ENCODE peak calls at places on chromosomes 7 and 10, in four cellular contexts. S is breast epithelium, Q is ovary, E is uterus. I is an unnamed sample. For H3K4me1, the result is how much of the 10 kb centered on the place peaks cover.

GRCh38 chr7:157619753-157620525 is 283.1 kb downstream of the DNAJB6 start:
- DNase-seq in S (peak), E (no peak), Q (no peak), I (peak)

GRCh38 chr7:15780271-15780670 is 93.8 kb upstream of the MEOX2 start:
- DNase-seq in E (no peak), S (no peak), Q (no peak), I (no peak)

GRCh38 chr10:126842836-126843235 is 62.4 kb upstream of the DOCK1 start:
- DNase-seq in S (no peak), E (no peak), Q (no peak), I (no peak)

GRCh38 chr7:152966189-152966588 is 206.6 kb downstream of the ACTR3B start:
- DNase-seq in Q (no peak), S (no peak), E (no peak), I (no peak)

GRCh38 chr7:17013204-17013603 is 131.4 kb upstream of the AGR3 start:
- DNase-seq in S (no peak), Q (no peak), E (no peak), I (no peak)

GRCh38 chr10:121337356-121337936 is 260.8 kb downstream of the FGFR2 start:
- DNase-seq in S (no peak), Q (no peak), E (no peak), I (no peak)

GRCh38 chr7:152923711-152924110 is 164.2 kb downstream of the ACTR3B start:
- DNase-seq in E (no peak), Q (no peak), S (no peak), I (no peak)

GRCh38 chr7:101707587-101707986 is 78.5 kb upstream of the MYL10 start:
- DNase-seq in S (no peak), E (no peak), Q (no peak), I (no peak)

GRCh38 chr10:63700209-63700934 is 179.2 kb downstream of the REEP3 start:
- DNase-seq in Q (no peak), S (no peak), E (peak), I (peak)

GRCh38 chr7:29806793-29807178 is 478 bp downstream of the WIPF3 start:
- DNase-seq in Q (no peak), E (no peak), S (no peak), I (no peak)

GRCh38 chr7:153910604-153911003 is 141.6 kb upstream of the DPP6 start:
- DNase-seq in Q (no peak), S (no peak), E (no peak), I (no peak)

GRCh38 chr10:35331894-35332640 is 4.2 kb upstream of the CCNY start:
- DNase-seq in Q (no peak), E (no peak), S (no peak), I (peak)

GRCh38 chr7:38318803-38319416 is 45.5 kb upstream of the TARP start:
- DNase-seq in E (no peak), S (no peak), Q (no peak), I (peak)

GRCh38 chr10:19922236-19922963 is 106.2 kb downstream of the PLXDC2 start:
- DNase-seq in E (peak), Q (no peak), S (no peak), I (peak)

GRCh38 chr7:110507832-110508231 is 583.1 kb upstream of the LRRN3 start:
- DNase-seq in E (no peak), S (no peak), Q (no peak), I (no peak)

GRCh38 chr7:133252858-133253521 is at the start of gene EXOC4:
- DNase-seq in Q (peak), E (peak), S (peak), I (peak)

GRCh38 chr10:50400694-50401093 is 149.4 kb upstream of the ASAH2 start:
- DNase-seq in Q (no peak), S (no peak), E (no peak), I (peak)

GRCh38 chr10:50398383-50398782 is 147.1 kb upstream of the ASAH2 start:
- DNase-seq in Q (no peak), E (no peak), S (no peak), I (no peak)

GRCh38 chr10:50396491-50397311 is 145.4 kb upstream of the ASAH2 start:
- DNase-seq in S (no peak), Q (no peak), E (no peak), I (no peak)

GRCh38 chr10:50397312-50398140 is 146.2 kb upstream of the ASAH2 start:
- DNase-seq in Q (no peak), S (no peak), E (no peak), I (no peak)

DNA sequence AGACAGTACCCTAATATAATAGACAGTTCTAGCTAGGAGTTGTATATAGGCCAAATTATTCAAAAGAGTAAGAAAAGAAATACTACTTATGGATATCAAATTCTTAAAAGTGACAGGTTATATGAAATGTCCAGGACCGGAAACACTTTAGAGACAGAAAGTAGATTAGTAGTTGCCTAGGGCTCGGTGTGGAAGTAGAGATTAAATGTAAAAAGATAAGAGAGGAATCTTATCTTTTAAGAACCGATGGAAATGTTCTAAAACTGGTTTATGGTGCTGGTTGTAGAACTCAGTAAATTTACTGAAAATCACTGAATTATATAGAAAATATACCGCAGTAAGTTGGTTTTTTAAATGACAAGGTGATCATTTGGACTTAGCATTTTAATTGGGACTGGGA is 147.5 kb upstream of the ASAH2 start:
- DNase-seq in S (no peak), E (no peak), Q (no peak), I (no peak)
- H3K4me1 ChIP-seq in S (under half), E (under half), Q (under half), I (half or more)

GRCh38 chr10:49441488-49442476 is 45.9 kb upstream of the DRGX start:
- DNase-seq in E (no peak), S (no peak), Q (no peak), I (no peak)
- H3K4me3 ChIP-seq in E (no peak), S (no peak), Q (no peak), I (no peak)

GRCh38 chr10:17229016-17229716 is 1.1 kb downstream of the VIM start:
- DNase-seq in S (peak), Q (peak), E (peak), I (peak)
- TF ChIP-seq POLR2A in S (no peak), Q (peak), E (peak), I (peak)

DNA sequence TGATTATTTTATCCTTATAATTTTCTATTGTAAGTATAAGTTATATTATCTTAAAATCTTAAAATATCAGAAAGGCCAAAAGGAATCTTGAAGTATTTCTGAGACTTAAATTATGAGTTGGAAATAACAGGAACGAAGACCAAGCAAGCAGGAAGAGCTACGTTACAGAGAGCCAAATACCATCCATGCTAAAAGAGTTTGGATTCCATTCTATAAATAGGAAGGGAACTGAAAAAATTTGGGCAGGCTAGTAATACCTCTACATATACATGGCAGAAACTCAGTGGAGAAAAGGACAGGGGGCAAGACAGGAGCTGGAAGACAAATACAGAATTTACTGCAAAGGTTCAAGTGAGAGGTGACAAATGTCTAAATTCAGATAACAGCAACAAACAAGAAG is 16.7 kb downstream of the ITGB1 start:
- DNase-seq in E (no peak), S (no peak), Q (no peak), I (no peak)
- H3K4me1 ChIP-seq in E (under half), S (under half), Q (under half), I (half or more)

DNA sequence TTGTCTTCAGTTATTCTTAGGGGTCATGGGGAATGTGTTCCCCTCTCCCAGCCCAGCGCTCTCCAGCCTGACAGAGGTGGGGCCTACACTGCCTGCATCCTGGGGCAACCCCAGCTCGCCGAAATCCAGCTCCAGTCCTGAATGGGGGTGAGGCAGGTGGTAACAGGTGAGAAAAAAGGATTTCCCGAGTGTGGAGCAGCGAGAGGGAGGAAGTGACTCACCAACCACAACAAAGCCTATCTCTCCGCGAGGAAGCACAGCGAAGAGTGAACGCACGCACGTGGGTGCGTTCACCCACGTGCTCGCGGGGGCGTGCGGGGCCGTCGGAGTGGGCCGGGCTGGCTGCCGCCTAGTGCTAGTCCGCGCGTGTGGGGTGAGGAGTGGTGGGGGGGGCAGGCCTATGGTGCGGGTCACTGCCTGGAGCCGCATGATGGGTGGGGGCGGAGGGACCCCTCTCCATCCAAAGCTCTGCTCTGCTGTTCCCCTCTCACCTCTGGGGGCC is 855 bp upstream of the PALD1 start:
- DNase-seq in Q (peak), E (peak), S (no peak), I (no peak)
- H3K4me3 ChIP-seq in Q (peak), E (peak), S (peak), I (no peak)

GRCh38 chr7:74190259-74190658 is 16.1 kb downstream of the EIF4H start:
- DNase-seq in S (no peak), E (no peak), Q (no peak), I (no peak)

GRCh38 chr7:74194686-74195085 is 15.1 kb upstream of the LAT2 start:
- DNase-seq in Q (no peak), E (no peak), S (no peak), I (no peak)

GRCh38 chr7:74193054-74193453 is 16.8 kb upstream of the LAT2 start:
- DNase-seq in E (no peak), S (no peak), Q (no peak), I (peak)

GRCh38 chr7:74191231-74191630 is 17.1 kb downstream of the EIF4H start:
- DNase-seq in S (no peak), Q (no peak), E (no peak), I (no peak)

DNA sequence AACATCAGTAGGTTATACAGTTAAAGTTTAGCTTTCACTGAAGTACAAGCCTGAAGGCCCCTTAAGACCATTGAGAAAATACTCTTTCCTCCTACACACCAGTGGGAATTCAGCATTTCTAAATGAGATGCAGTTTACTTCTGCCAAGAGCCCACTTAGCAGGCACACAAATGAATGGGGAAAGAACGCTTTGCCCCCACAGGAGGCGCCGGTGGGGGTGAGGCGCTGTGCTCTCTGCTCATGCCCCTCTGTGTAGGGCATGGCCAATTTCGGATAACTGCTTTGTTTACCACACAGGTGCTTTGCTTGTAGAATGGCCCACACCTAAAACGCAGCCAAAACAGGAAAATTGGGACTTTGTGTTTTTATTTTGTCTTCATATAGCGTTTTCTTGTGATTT is 15.9 kb upstream of the LAT2 start:
- DNase-seq in S (no peak), Q (no peak), E (no peak), I (no peak)
- TF ChIP-seq POLR2A in S (no peak), Q (no peak), E (no peak), I (no peak)

GRCh38 chr7:155804897-155805825 is 7.1 kb downstream of the SHH start:
- DNase-seq in E (no peak), S (no peak), Q (peak), I (no peak)
- H3K4me1 ChIP-seq in E (under half), S (under half), Q (under half), I (under half)

DNA sequence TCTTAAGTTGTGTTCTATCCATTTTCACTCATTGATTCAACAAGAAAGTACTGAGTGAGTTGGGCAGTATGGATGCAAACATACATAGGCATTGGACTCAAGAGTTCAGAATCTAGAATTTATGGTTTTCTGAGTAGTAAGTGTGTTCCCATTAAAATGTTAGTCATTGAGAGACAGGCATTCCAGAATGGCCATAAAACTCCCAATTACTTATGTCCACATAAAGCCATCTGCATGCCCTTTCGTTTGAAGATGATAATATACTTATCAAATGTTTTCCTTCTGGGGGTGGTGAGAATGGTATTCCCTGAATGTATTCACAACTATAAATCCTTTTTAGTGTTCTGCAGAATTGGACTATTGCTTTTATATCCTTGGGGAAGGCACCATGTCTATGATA is 131.6 kb downstream of the CD36 start:
- DNase-seq in S (no peak), Q (no peak), E (no peak), I (no peak)
- H3K4me3 ChIP-seq in S (no peak), Q (no peak), E (no peak), I (no peak)

DNA sequence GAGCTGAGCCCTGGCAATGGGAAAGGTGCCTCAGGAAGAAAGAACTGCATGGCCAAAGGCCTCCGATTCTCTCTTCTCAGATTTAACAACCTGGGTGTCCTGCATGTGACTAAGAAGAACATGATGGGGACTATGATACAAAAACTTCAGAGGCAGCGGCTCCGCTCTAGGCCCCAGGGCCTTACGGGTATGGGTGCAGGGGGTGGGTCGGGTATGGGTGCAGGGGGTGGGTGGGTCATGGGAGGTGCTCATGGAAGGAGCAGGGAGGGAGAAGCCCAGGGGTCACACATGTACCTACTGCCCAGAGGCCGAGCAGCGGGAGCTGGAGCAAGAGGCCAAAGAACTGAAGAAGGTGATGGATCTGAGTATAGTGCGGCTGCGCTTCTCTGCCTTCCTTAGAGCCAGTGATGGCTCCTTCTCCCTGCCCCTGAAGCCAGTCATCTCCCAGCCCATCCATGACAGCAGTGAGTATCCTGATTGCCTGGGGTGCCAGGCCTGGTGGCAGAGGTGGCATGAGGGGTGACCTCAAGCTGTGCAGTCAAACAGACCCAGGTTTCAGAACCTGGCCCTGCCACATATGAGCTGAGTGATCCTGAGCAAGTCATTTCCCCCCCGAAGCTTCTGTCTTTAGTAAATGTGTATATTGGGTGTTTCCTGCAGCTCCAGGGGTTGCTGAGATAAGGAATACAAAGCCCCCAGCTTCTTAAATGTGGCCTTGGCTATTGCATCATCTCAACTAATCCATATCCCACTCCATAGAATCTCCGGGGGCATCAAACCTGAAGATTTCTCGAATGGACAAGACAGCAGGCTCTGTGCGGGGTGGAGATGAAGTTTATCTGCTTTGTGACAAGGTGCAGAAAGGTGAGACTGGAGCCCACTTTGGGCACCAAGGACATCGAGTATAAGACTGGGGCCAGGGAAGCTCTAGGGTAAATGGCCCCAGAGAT is 2.0 kb downstream of the NFKB2 start:
- DNase-seq in E (no peak), Q (no peak), S (no peak), I (no peak)
- TF ChIP-seq POLR2A in E (no peak), Q (no peak), S (no peak), I (no peak)

DNA sequence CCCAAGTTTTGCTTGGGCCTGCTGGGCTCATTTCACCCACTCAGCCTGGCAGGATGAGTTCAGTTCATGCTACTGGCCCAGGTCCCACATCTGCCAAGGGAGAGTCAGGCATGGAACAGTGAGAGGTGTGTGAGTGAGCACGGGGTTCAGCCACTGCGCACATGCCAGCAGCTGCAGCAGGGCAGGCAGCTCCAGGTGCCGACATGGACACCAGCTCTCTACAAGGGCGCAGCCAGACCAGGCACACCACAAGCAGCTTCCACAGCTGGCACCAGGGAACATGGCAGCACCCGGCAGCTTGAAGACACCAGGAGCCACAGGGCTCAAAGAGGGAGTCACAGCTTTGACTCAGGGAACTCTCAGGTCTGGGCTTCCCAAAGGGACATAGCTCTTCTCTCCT is 938.0 kb downstream of the SORCS3 start:
- DNase-seq in Q (no peak), E (no peak), S (no peak), I (no peak)
- H3K4me1 ChIP-seq in Q (under half), E (under half), S (under half), I (under half)